ENCODE peak calls at places on chromosome 6, in four cellular contexts. Z, L, B and D are unnamed samples.

GRCh38 chr6:130033999-130034814 is 15.8 kb downstream of the L3MBTL3 start:
- DNase-seq in Z (peak; percentile 41), L (no peak), B (no peak), D (no peak)

GRCh38 chr6:50842446-50842845 is 23.8 kb downstream of the TFAP2B start:
- DNase-seq in Z (no peak), L (no peak), B (no peak), D (peak; percentile 63)

GRCh38 chr6:24522090-24522820 is 27.5 kb downstream of the ALDH5A1 start:
- DNase-seq in Z (no peak), L (no peak), B (no peak), D (no peak)

GRCh38 chr6:89530982-89531381 is 98.0 kb downstream of the ANKRD6 start:
- DNase-seq in Z (no peak), L (no peak), B (no peak), D (no peak)

GRCh38 chr6:136774228-136775041 is 17.8 kb downstream of the MAP3K5 start:
- DNase-seq in Z (no peak), L (no peak), B (peak; percentile 20), D (no peak)

GRCh38 chr6:39917329-39917728 is 16.9 kb downstream of the MOCS1 start:
- DNase-seq in Z (no peak), L (no peak), B (no peak), D (no peak)

GRCh38 chr6:110188791-110189190 is 8.6 kb downstream of the CDC40 start:
- DNase-seq in Z (no peak), L (no peak), B (no peak), D (no peak)

GRCh38 chr6:123967900-123968299 is 164.2 kb downstream of the NKAIN2 start:
- DNase-seq in Z (no peak), L (no peak), B (no peak), D (no peak)

GRCh38 chr6:15730442-15730841 is 67.6 kb upstream of the DTNBP1 start:
- DNase-seq in Z (no peak), L (no peak), B (no peak), D (no peak)

GRCh38 chr6:158958504-158959386 is 41.3 kb downstream of the RSPH3 start:
- DNase-seq in Z (no peak), L (no peak), B (no peak), D (no peak)

GRCh38 chr6:55276745-55277627 is 50.3 kb upstream of the GFRAL start:
- DNase-seq in Z (peak; percentile 18), L (peak; percentile 28), B (peak; percentile 37), D (no peak)

GRCh38 chr6:11207199-11207968 is 25.1 kb downstream of the NEDD9 start:
- DNase-seq in Z (peak; percentile 37), L (no peak), B (peak; percentile 92), D (no peak)

GRCh38 chr6:165988757-165989456 is 178.7 kb downstream of the TBXT start:
- DNase-seq in Z (peak; percentile 44), L (no peak), B (no peak), D (no peak)

GRCh38 chr6:37276916-37277509 is 19.1 kb upstream of the TMEM217 start:
- DNase-seq in Z (no peak), L (no peak), B (no peak), D (no peak)

GRCh38 chr6:5205877-5206840 is 54.6 kb downstream of the LYRM4 start:
- DNase-seq in Z (peak; percentile 68), L (no peak), B (no peak), D (no peak)

GRCh38 chr6:148500402-148500801 is 157.8 kb downstream of the SASH1 start:
- DNase-seq in Z (no peak), L (no peak), B (no peak), D (no peak)

GRCh38 chr6:11364971-11365397 is 132.5 kb upstream of the NEDD9 start:
- DNase-seq in Z (peak; percentile 51), L (no peak), B (no peak), D (no peak)

GRCh38 chr6:69861986-69862385 is 4.4 kb upstream of the COL19A1 start:
- DNase-seq in Z (no peak), L (no peak), B (no peak), D (no peak)

GRCh38 chr6:69390125-69390524 is 406.7 kb downstream of the LMBRD1 start:
- DNase-seq in Z (no peak), L (no peak), B (no peak), D (no peak)

GRCh38 chr6:145454006-145454405 is 281.3 kb downstream of the EPM2A start:
- DNase-seq in Z (no peak), L (no peak), B (no peak), D (no peak)

GRCh38 chr6:6889601-6890000 is 218.2 kb upstream of the RREB1 start:
- DNase-seq in Z (no peak), L (no peak), B (no peak), D (no peak)

GRCh38 chr6:27864906-27865883 is 47.0 kb downstream of the OR2B2 start:
- DNase-seq in Z (peak; percentile 33), L (no peak), B (peak; percentile 94), D (no peak)

GRCh38 chr6:52574709-52575489 is 2.0 kb downstream of the TRAM2 start:
- DNase-seq in Z (peak; percentile 36), L (no peak), B (no peak), D (no peak)

GRCh38 chr6:160421854-160422253 is 73.7 kb downstream of the SLC22A3 start:
- DNase-seq in Z (peak; percentile 76), L (no peak), B (no peak), D (no peak)

GRCh38 chr6:38695227-38695900 is 7.6 kb downstream of the GLO1 start:
- DNase-seq in Z (no peak), L (no peak), B (no peak), D (no peak)

GRCh38 chr6:96766769-96767168 is 70.5 kb downstream of the GPR63 start:
- DNase-seq in Z (no peak), L (no peak), B (no peak), D (no peak)